ENCODE peak calls at places on chromosomes 1 and 21, in five cellular contexts. One of them, this sample, is unnamed.

GRCh38 chr1:230705289-230706019 is 8.5 kb downstream of the AGT start:
- ATAC-seq in gastrocnemius medialis: no peak
- ATAC-seq in K562: no peak
- ATAC-seq in HCT116: no peak
- ATAC-seq in heart left ventricle: no peak
- ATAC-seq in this sample: no peak

GRCh38 chr21:34115160-34115559 is 41.8 kb downstream of the MRPS6 start:
- ATAC-seq in gastrocnemius medialis: no peak
- ATAC-seq in K562: no peak
- ATAC-seq in HCT116: no peak
- ATAC-seq in heart left ventricle: no peak
- ATAC-seq in this sample: no peak

GRCh38 chr1:200866521-200866920 is 6.3 kb upstream of the GPR25 start:
- ATAC-seq in gastrocnemius medialis: no peak
- ATAC-seq in K562: no peak
- ATAC-seq in HCT116: no peak
- ATAC-seq in heart left ventricle: no peak
- ATAC-seq in this sample: no peak

GRCh38 chr1:179586107-179586823 is 5.4 kb upstream of the TDRD5 start:
- ATAC-seq in gastrocnemius medialis: peak; percentile 61
- ATAC-seq in K562: peak; percentile 99
- ATAC-seq in HCT116: no peak
- ATAC-seq in heart left ventricle: no peak
- ATAC-seq in this sample: peak; percentile 70

GRCh38 chr1:31780632-31781031 is 16.5 kb upstream of the ADGRB2 start:
- ATAC-seq in gastrocnemius medialis: no peak
- ATAC-seq in K562: peak; percentile 6
- ATAC-seq in HCT116: peak; percentile 53
- ATAC-seq in heart left ventricle: no peak
- ATAC-seq in this sample: no peak

GRCh38 chr1:11952455-11953109 is 18.1 kb downstream of the PLOD1 start:
- ATAC-seq in gastrocnemius medialis: no peak
- ATAC-seq in K562: no peak
- ATAC-seq in HCT116: no peak
- ATAC-seq in heart left ventricle: no peak
- ATAC-seq in this sample: no peak

GRCh38 chr21:46079357-46080170 is 18.3 kb upstream of the COL6A2 start:
- ATAC-seq in gastrocnemius medialis: no peak
- ATAC-seq in K562: no peak
- ATAC-seq in HCT116: no peak
- ATAC-seq in heart left ventricle: no peak
- ATAC-seq in this sample: peak; percentile 41

GRCh38 chr21:45299026-45299863 is 11.6 kb upstream of the POFUT2 start:
- ATAC-seq in gastrocnemius medialis: no peak
- ATAC-seq in K562: peak; percentile 96
- ATAC-seq in HCT116: no peak
- ATAC-seq in heart left ventricle: peak; percentile 26
- ATAC-seq in this sample: no peak

GRCh38 chr1:213656039-213656438 is 331.7 kb upstream of the PROX1 start:
- ATAC-seq in gastrocnemius medialis: no peak
- ATAC-seq in K562: no peak
- ATAC-seq in HCT116: no peak
- ATAC-seq in heart left ventricle: no peak
- ATAC-seq in this sample: no peak

GRCh38 chr21:35852820-35853219 is 207.5 kb downstream of the SETD4 start:
- ATAC-seq in gastrocnemius medialis: no peak
- ATAC-seq in K562: no peak
- ATAC-seq in HCT116: no peak
- ATAC-seq in heart left ventricle: no peak
- ATAC-seq in this sample: no peak

GRCh38 chr1:232751393-232752140 is 53.6 kb upstream of the MAP10 start:
- ATAC-seq in gastrocnemius medialis: peak; percentile 9
- ATAC-seq in K562: no peak
- ATAC-seq in HCT116: no peak
- ATAC-seq in heart left ventricle: no peak
- ATAC-seq in this sample: no peak

GRCh38 chr1:1000357-1001056 is 610 bp upstream of the HES4 start:
- ATAC-seq in gastrocnemius medialis: peak; percentile 40
- ATAC-seq in K562: peak; percentile 60
- ATAC-seq in HCT116: peak; percentile 55
- ATAC-seq in heart left ventricle: peak; percentile 24
- ATAC-seq in this sample: peak; percentile 66

GRCh38 chr1:173190101-173190895 is 16.8 kb downstream of the TNFSF4 start:
- ATAC-seq in gastrocnemius medialis: peak; percentile 79
- ATAC-seq in K562: no peak
- ATAC-seq in HCT116: peak; percentile 77
- ATAC-seq in heart left ventricle: peak; percentile 93
- ATAC-seq in this sample: peak; percentile 86

GRCh38 chr1:194318790-194319280 is 1132.4 kb upstream of the B3GALT2 start:
- ATAC-seq in gastrocnemius medialis: no peak
- ATAC-seq in K562: no peak
- ATAC-seq in HCT116: no peak
- ATAC-seq in heart left ventricle: no peak
- ATAC-seq in this sample: no peak

GRCh38 chr1:241645199-241645598 is 5.0 kb upstream of the CHML start:
- ATAC-seq in gastrocnemius medialis: no peak
- ATAC-seq in K562: no peak
- ATAC-seq in HCT116: no peak
- ATAC-seq in heart left ventricle: no peak
- ATAC-seq in this sample: no peak

GRCh38 chr1:94998748-94999147 is 71.8 kb upstream of the CNN3 start:
- ATAC-seq in gastrocnemius medialis: no peak
- ATAC-seq in K562: no peak
- ATAC-seq in HCT116: no peak
- ATAC-seq in heart left ventricle: no peak
- ATAC-seq in this sample: no peak

GRCh38 chr21:44686000-44686781 is 4.2 kb upstream of the KRTAP12-1 start:
- ATAC-seq in gastrocnemius medialis: no peak
- ATAC-seq in K562: no peak
- ATAC-seq in HCT116: no peak
- ATAC-seq in heart left ventricle: no peak
- ATAC-seq in this sample: no peak

GRCh38 chr1:14541348-14541747 is 57.1 kb upstream of the KAZN start:
- ATAC-seq in gastrocnemius medialis: no peak
- ATAC-seq in K562: no peak
- ATAC-seq in HCT116: no peak
- ATAC-seq in heart left ventricle: no peak
- ATAC-seq in this sample: no peak

GRCh38 chr1:1259948-1260614 is 13.6 kb upstream of the C1QTNF12 start:
- ATAC-seq in gastrocnemius medialis: no peak
- ATAC-seq in K562: no peak
- ATAC-seq in HCT116: no peak
- ATAC-seq in heart left ventricle: no peak
- ATAC-seq in this sample: no peak

GRCh38 chr1:235069577-235070563 is 58.8 kb downstream of the TOMM20 start:
- ATAC-seq in gastrocnemius medialis: peak; percentile 55
- ATAC-seq in K562: no peak
- ATAC-seq in HCT116: no peak
- ATAC-seq in heart left ventricle: no peak
- ATAC-seq in this sample: peak; percentile 17

GRCh38 chr1:119298687-119299086 is 69.9 kb upstream of the HAO2 start:
- ATAC-seq in gastrocnemius medialis: no peak
- ATAC-seq in K562: no peak
- ATAC-seq in HCT116: no peak
- ATAC-seq in heart left ventricle: no peak
- ATAC-seq in this sample: no peak

GRCh38 chr1:108747128-108747827 is 804 bp downstream of the STXBP3 start:
- ATAC-seq in gastrocnemius medialis: peak; percentile 86
- ATAC-seq in K562: peak; percentile 92
- ATAC-seq in HCT116: peak; percentile 78
- ATAC-seq in heart left ventricle: peak; percentile 55
- ATAC-seq in this sample: peak; percentile 81

GRCh38 chr1:2317230-2318065 is 73.9 kb downstream of the MORN1 start:
- ATAC-seq in gastrocnemius medialis: no peak
- ATAC-seq in K562: no peak
- ATAC-seq in HCT116: no peak
- ATAC-seq in heart left ventricle: no peak
- ATAC-seq in this sample: no peak

GRCh38 chr1:10771789-10772188 is 24.7 kb downstream of the CASZ1 start:
- ATAC-seq in gastrocnemius medialis: no peak
- ATAC-seq in K562: no peak
- ATAC-seq in HCT116: no peak
- ATAC-seq in heart left ventricle: no peak
- ATAC-seq in this sample: no peak

GRCh38 chr1:181251001-181251712 is 162.7 kb downstream of the IER5 start:
- ATAC-seq in gastrocnemius medialis: no peak
- ATAC-seq in K562: no peak
- ATAC-seq in HCT116: peak; percentile 38
- ATAC-seq in heart left ventricle: no peak
- ATAC-seq in this sample: no peak

GRCh38 chr1:34470406-34470805 is 284.4 kb upstream of the GJB5 start:
- ATAC-seq in gastrocnemius medialis: no peak
- ATAC-seq in K562: no peak
- ATAC-seq in HCT116: no peak
- ATAC-seq in heart left ventricle: no peak
- ATAC-seq in this sample: no peak

GRCh38 chr1:87279201-87279860 is 49.3 kb upstream of the LMO4 start:
- ATAC-seq in gastrocnemius medialis: peak; percentile 73
- ATAC-seq in K562: no peak
- ATAC-seq in HCT116: no peak
- ATAC-seq in heart left ventricle: peak; percentile 82
- ATAC-seq in this sample: peak; percentile 78

GRCh38 chr1:37474051-37474696 is at the start of gene ZC3H12A:
- ATAC-seq in gastrocnemius medialis: peak; percentile 59
- ATAC-seq in K562: peak; percentile 87
- ATAC-seq in HCT116: peak; percentile 69
- ATAC-seq in heart left ventricle: peak; percentile 77
- ATAC-seq in this sample: peak; percentile 87
- TF ChIP-seq POLR2A in gastrocnemius medialis: peak; percentile 99
- TF ChIP-seq POLR2A in K562: peak; percentile 83
- TF ChIP-seq POLR2A in HCT116: peak; percentile 64
- TF ChIP-seq POLR2A in heart left ventricle: peak; percentile 63
- TF ChIP-seq POLR2A in this sample: peak; percentile 98

GRCh38 chr1:247112479-247112781 is 8.3 kb upstream of the ZNF669 start:
- ATAC-seq in gastrocnemius medialis: no peak
- ATAC-seq in K562: no peak
- ATAC-seq in HCT116: no peak
- ATAC-seq in heart left ventricle: no peak
- ATAC-seq in this sample: peak; percentile 9

GRCh38 chr1:247110627-247111258 is 6.6 kb upstream of the ZNF669 start:
- ATAC-seq in gastrocnemius medialis: peak; percentile 4
- ATAC-seq in K562: peak; percentile 37
- ATAC-seq in HCT116: no peak
- ATAC-seq in heart left ventricle: no peak
- ATAC-seq in this sample: no peak

GRCh38 chr1:247113094-247113497 is 8.9 kb upstream of the ZNF669 start:
- ATAC-seq in gastrocnemius medialis: no peak
- ATAC-seq in K562: no peak
- ATAC-seq in HCT116: no peak
- ATAC-seq in heart left ventricle: no peak
- ATAC-seq in this sample: no peak

GRCh38 chr1:247111259-247111635 is 7.1 kb upstream of the ZNF669 start:
- ATAC-seq in gastrocnemius medialis: peak; percentile 57
- ATAC-seq in K562: peak; percentile 60
- ATAC-seq in HCT116: peak; percentile 19
- ATAC-seq in heart left ventricle: no peak
- ATAC-seq in this sample: peak; percentile 39

DNA sequence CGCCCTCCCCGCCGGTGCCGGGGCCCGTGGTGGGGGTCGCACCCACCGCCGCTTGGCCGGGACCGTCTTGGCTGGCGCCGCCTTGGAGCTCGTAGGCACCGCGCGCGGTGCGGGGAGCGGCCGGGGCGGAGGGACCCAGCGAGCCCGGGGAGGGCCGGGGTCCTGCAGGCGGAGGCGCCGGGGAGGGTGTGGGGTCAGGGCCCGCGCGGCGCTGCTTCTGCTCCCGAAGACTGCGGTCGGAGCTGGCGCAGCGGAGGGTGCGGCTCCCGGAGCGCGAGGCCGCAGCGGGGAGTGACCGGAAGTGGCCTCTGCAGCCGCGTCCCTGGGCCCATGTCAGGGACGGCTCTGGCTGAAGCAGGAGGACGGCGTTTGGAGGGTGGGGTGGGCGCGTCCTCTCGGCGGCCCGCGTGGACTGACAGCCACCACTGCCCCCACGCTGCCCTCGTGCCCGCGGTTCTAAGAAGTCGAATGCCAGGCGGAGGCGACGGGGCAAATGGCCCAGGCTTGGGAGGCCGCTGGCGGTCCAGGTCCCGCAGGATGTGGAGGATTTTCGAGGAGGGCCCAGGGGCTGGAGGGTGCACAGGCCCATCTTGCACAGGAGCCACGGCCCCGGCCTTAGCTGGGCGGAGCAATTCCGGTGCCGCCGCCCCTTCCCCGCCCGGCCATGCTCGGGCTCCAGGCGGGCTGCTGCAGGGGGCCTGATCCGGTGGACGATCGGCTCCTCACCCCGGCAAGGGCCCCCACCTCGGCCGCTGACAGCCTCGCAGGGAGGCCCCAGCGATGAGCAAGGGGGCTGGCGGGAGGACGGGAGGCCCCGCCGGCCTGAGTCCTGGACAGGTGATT is 7.7 kb upstream of the ZNF669 start:
- ATAC-seq in gastrocnemius medialis: peak; percentile 94
- ATAC-seq in K562: peak; percentile 95
- ATAC-seq in HCT116: peak; percentile 75
- ATAC-seq in heart left ventricle: peak; percentile 70
- ATAC-seq in this sample: peak; percentile 94
- TF ChIP-seq POLR2A in gastrocnemius medialis: peak; percentile 53
- TF ChIP-seq POLR2A in K562: peak; percentile 68
- TF ChIP-seq POLR2A in HCT116: no peak
- TF ChIP-seq POLR2A in heart left ventricle: no peak
- TF ChIP-seq POLR2A in this sample: peak; percentile 44

DNA sequence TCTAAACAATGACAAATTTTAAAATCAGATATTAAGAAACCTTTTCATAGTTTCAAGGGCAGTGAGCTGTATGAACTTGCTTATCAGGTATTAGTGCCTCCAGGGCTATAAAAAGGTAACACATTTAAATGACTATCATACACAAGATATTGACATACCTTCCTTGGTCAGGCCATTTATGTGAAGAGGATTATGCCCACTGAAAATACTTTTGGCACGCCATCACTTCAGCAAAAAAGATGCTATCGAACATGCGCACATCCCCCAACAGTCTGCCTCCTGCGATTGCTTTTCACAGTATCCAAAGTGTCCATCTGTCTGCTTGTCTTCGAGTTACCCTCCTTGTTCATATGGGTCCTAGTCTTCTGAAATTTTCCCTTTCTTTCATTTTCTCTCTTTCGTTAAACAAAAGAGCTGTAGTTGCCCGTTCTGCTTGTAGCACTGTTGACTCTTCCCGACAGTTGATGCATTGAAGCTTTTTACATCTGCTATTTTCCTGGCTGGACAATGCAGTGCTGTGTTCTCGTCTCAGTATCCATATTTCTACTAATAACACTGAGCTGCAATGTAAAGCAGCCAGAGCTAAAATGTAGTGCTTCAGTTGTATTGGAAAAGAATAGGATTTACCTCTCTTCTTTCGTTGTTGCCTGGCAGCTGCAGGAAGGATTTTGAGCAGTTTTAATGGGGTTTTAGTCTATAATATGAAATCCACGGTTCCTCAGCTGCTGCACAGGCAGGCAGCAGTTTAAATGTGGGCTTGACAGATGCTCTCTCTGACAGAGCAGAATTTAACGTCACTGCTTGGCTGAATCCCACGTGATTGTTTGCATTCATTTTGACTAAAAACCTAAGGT is at the start of gene B3GALT2:
- ATAC-seq in gastrocnemius medialis: no peak
- ATAC-seq in K562: peak; percentile 67
- ATAC-seq in HCT116: no peak
- ATAC-seq in heart left ventricle: peak; percentile 50
- ATAC-seq in this sample: no peak
- TF ChIP-seq POLR2A in gastrocnemius medialis: no peak
- TF ChIP-seq POLR2A in K562: no peak
- TF ChIP-seq POLR2A in HCT116: no peak
- TF ChIP-seq POLR2A in heart left ventricle: no peak
- TF ChIP-seq POLR2A in this sample: no peak

GRCh38 chr1:183635606-183636333 is at the start of gene ARPC5:
- ATAC-seq in gastrocnemius medialis: peak; percentile 90
- ATAC-seq in K562: peak; percentile 96
- ATAC-seq in HCT116: peak; percentile 94
- ATAC-seq in heart left ventricle: peak; percentile 96
- ATAC-seq in this sample: peak; percentile 96
- TF ChIP-seq POLR2A in gastrocnemius medialis: peak; percentile 81
- TF ChIP-seq POLR2A in K562: peak; percentile 95
- TF ChIP-seq POLR2A in HCT116: peak; percentile 86
- TF ChIP-seq POLR2A in heart left ventricle: peak; percentile 70
- TF ChIP-seq POLR2A in this sample: peak; percentile 95